ENCODE peak calls at places on chromosomes 6 and 20, in seven cellular contexts. D is GM23338, X is HepG2, E is HCT116, J is endothelial cell of umbilical vein, P is GM12878, Y is K562. U is an unnamed sample.

GRCh38 chr20:53718622-53719021 is 125.0 kb upstream of the ZNF217 start:
- DNase-seq in D (no peak), X (no peak), E (no peak), J (no peak), P (no peak), Y (no peak), U (no peak)

GRCh38 chr6:89357390-89357789 is 4.9 kb upstream of the UBE2J1 start:
- DNase-seq in D (no peak), X (no peak), E (no peak), J (peak), P (peak), Y (no peak), U (no peak)

GRCh38 chr6:146410851-146411595 is 132.6 kb upstream of the RAB32 start:
- DNase-seq in D (no peak), X (no peak), E (no peak), J (no peak), P (no peak), Y (no peak), U (no peak)

GRCh38 chr6:116139917-116140316 is 14.0 kb upstream of the COL10A1 start:
- DNase-seq in D (peak), X (peak), E (peak), J (no peak), P (no peak), Y (no peak), U (no peak)

GRCh38 chr6:170176621-170177382 is 114.1 kb downstream of the DLL1 start:
- DNase-seq in D (no peak), X (no peak), E (no peak), J (no peak), P (no peak), Y (no peak), U (no peak)

GRCh38 chr6:129490551-129491245 is 219.3 kb downstream of the ARHGAP18 start:
- DNase-seq in D (peak), X (peak), E (peak), J (peak), P (peak), Y (peak), U (peak)

GRCh38 chr20:32634041-32634805 is 39.5 kb downstream of the C20orf203 start:
- DNase-seq in D (peak), X (no peak), E (no peak), J (no peak), P (no peak), Y (peak), U (no peak)

GRCh38 chr6:5645275-5645674 is 361.4 kb downstream of the NRN1 start:
- DNase-seq in D (no peak), X (no peak), E (no peak), J (no peak), P (no peak), Y (no peak), U (no peak)

GRCh38 chr6:79377830-79378460 is 143.5 kb upstream of the HMGN3 start:
- DNase-seq in D (peak), X (no peak), E (no peak), J (peak), P (no peak), Y (no peak), U (no peak)

GRCh38 chr6:51613558-51613957 is 473.9 kb downstream of the PKHD1 start:
- DNase-seq in D (no peak), X (no peak), E (no peak), J (no peak), P (no peak), Y (no peak), U (no peak)

GRCh38 chr6:168675375-168675774 is 234.4 kb downstream of the SMOC2 start:
- DNase-seq in D (no peak), X (no peak), E (no peak), J (no peak), P (no peak), Y (no peak), U (no peak)

GRCh38 chr6:143223895-143224294 is 163.2 kb downstream of the AIG1 start:
- DNase-seq in D (no peak), X (peak), E (no peak), J (no peak), P (no peak), Y (no peak), U (no peak)

GRCh38 chr6:97524846-97525245 is 241.8 kb upstream of the MMS22L start:
- DNase-seq in D (peak), X (no peak), E (no peak), J (no peak), P (no peak), Y (no peak), U (peak)

GRCh38 chr6:158596861-158597260 is 37.0 kb downstream of the TMEM181 start:
- DNase-seq in D (no peak), X (no peak), E (no peak), J (no peak), P (no peak), Y (no peak), U (no peak)

GRCh38 chr20:24777746-24778145 is 171.3 kb upstream of the CST7 start:
- DNase-seq in D (no peak), X (no peak), E (no peak), J (no peak), P (no peak), Y (no peak), U (no peak)

GRCh38 chr20:16167423-16167822 is 405.8 kb downstream of the KIF16B start:
- DNase-seq in D (no peak), X (no peak), E (no peak), J (no peak), P (no peak), Y (no peak), U (no peak)

GRCh38 chr6:144320746-144321145 is 35.6 kb downstream of the UTRN start:
- DNase-seq in D (no peak), X (no peak), E (no peak), J (no peak), P (no peak), Y (no peak), U (no peak)

DNA sequence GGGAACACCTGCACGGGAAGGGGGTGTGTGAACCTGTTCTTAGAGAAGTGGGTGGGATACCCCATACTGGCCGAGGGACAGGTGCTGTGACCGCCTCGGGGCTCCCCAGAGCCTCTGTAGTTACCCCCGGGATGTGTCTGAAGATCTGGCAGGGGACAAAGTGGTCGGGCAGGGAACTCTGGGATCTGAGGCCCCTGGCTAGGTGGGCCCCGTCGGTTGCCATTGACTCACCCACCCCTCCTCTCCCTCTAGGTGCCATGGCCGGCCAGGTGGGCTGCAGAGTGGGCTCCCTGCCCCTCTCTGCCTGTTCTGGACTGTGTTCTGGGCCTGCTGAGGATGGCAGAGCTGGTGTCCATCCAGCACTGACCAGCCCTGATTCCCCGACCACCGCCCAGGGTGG is 4.3 kb downstream of the BIRC7 start:
- DNase-seq in D (no peak), X (no peak), E (no peak), J (no peak), P (no peak), Y (no peak), U (no peak)
- H3K4me3 ChIP-seq in D (no peak), X (no peak), E (no peak), J (no peak), P (no peak), Y (no peak), U (no peak)

GRCh38 chr20:62801284-62802010 is 3.2 kb upstream of the OGFR start:
- DNase-seq in D (no peak), X (no peak), E (no peak), J (no peak), P (no peak), Y (no peak), U (no peak)
- TF ChIP-seq POLR2AphosphoS5 in D (no peak), X (no peak), E (peak), J (no peak), P (no peak), Y (no peak), U (no peak)

GRCh38 chr6:10397756-10398438 is 17.0 kb downstream of the TFAP2A start:
- DNase-seq in D (no peak), X (no peak), E (no peak), J (no peak), P (no peak), Y (no peak), U (no peak)

GRCh38 chr6:10395171-10395945 is 19.5 kb downstream of the TFAP2A start:
- DNase-seq in D (no peak), X (no peak), E (no peak), J (no peak), P (no peak), Y (no peak), U (no peak)

GRCh38 chr6:10396775-10397174 is 18.1 kb downstream of the TFAP2A start:
- DNase-seq in D (no peak), X (no peak), E (no peak), J (no peak), P (no peak), Y (no peak), U (no peak)

GRCh38 chr6:10393544-10394225 is 21.2 kb downstream of the TFAP2A start:
- DNase-seq in D (no peak), X (no peak), E (no peak), J (no peak), P (no peak), Y (no peak), U (no peak)

DNA sequence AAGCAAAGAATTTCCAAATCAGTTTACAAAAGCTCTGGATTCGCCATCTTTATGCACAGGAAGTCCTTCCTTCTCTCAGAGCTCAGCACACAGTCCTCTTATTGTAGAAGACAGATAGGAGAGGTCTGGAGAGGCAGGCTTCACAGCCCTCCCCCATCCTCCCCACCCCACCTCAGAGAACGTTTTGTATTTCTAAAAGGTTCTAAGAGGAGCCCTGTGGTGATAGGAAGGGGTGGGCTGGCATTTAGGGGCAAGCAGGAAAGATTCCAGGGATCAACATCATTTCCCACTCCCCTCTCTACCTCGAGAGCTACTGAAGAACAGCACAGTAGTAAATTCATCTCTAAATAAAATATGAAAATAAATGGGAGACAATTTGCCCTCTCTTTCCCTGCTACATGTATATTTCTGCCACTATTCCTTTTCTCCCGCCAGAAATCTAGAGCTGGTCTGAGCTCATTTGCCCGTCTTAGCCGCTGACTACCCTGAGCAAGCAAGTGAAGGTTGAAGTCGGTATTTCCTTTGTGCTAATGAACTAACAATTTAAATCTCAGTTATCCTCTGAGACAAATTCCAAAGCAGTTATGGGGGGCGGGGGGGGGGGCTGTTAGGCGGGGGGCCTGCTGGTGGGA is 18.8 kb downstream of the TFAP2A start:
- DNase-seq in D (peak), X (no peak), E (no peak), J (no peak), P (no peak), Y (no peak), U (no peak)
- TF ChIP-seq EZH2 in D (peak), X (peak), E (no peak), J (no peak), P (no peak), Y (no peak), U (no peak)

GRCh38 chr6:112502348-112503130 is 155.4 kb downstream of the RFPL4B start:
- DNase-seq in D (peak), X (no peak), E (no peak), J (peak), P (no peak), Y (peak), U (no peak)
- H3K4me3 ChIP-seq in D (no peak), X (no peak), E (no peak), J (no peak), P (no peak), Y (no peak), U (peak)

GRCh38 chr6:108294787-108295625 is at the start of gene AFG1L:
- DNase-seq in D (peak), X (peak), E (peak), J (peak), P (peak), Y (peak), U (peak)
- TF ChIP-seq POLR2AphosphoS5 in D (peak), X (peak), E (peak), J (peak), P (peak), Y (peak), U (peak)

GRCh38 chr20:43188234-43188653 is 1.5 kb downstream of the PTPRT start:
- DNase-seq in D (no peak), X (no peak), E (no peak), J (no peak), P (no peak), Y (no peak), U (no peak)

GRCh38 chr20:43185901-43186300 is 3.8 kb downstream of the PTPRT start:
- DNase-seq in D (no peak), X (no peak), E (no peak), J (no peak), P (no peak), Y (no peak), U (no peak)

GRCh38 chr20:43188861-43189613 is 669 bp downstream of the PTPRT start:
- DNase-seq in D (peak), X (no peak), E (no peak), J (no peak), P (no peak), Y (no peak), U (no peak)

GRCh38 chr20:43186312-43186711 is 3.4 kb downstream of the PTPRT start:
- DNase-seq in D (no peak), X (no peak), E (no peak), J (no peak), P (no peak), Y (no peak), U (no peak)

DNA sequence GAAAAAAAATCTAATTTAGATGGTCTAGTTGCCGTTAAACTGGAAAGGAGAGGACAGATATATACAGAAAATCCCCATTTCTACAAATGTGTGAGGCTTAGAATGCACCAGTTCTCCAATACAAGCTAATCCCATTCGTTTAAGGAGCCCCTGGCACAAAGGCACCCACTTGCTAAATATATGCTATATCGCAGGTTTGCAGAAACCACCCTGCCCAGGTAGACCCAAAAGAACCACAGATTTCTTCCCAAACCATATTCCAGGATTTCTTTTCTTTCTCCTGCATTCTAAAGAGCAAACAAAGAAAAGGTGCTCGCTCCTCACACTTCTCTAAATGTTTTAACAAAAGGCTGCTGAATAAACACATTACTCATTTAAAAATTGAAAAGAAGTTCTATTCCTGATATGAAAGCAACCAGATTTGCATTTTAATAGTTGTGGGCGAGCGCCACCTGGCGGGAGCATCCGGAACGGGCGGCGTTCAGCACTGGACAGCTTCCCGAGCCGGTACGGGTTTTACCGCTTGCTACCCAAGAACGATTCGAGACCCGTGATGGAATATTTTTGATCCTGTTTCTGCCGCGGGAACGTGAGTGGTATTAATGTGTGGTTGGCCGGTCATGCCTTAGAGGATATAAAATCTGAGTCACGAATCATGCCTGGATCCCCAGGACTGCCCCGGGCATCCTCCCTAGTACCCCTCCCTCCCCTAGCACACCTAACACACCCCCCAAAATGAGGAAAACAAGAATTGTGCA is 2.1 kb downstream of the PTPRT start:
- DNase-seq in D (peak), X (peak), E (peak), J (peak), P (no peak), Y (peak), U (peak)
- TF ChIP-seq EZH2 in D (no peak), X (peak), E (no peak), J (no peak), P (no peak), Y (no peak), U (no peak)

DNA sequence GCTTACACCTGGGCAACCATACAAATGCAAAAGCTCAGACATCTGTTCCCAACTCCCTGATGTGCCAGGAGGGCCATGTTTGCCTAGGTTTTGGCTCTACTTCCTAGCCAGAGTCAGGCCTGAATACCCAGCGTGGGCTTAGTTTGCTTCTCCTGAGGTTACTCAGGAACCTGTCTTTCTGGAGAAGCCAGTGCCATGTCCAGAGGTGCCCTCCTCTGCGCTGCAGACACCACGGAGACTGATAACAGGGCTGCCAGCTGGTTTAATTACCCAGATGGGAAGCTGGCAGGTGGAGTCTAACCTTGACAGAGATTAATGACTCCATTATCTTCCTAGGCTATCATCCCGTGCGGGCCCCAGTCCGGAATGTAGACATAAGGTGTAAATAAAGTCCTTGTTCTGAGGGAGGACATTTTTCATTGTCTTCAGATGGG is 29.1 kb upstream of the ZNFX1 start:
- DNase-seq in D (no peak), X (peak), E (no peak), J (no peak), P (no peak), Y (no peak), U (no peak)
- H3K4me3 ChIP-seq in D (no peak), X (no peak), E (no peak), J (no peak), P (no peak), Y (no peak), U (no peak)

GRCh38 chr20:57400262-57400701 is 9.1 kb downstream of the RBM38 start:
- DNase-seq in D (no peak), X (no peak), E (no peak), J (no peak), P (no peak), Y (no peak), U (no peak)
- TF ChIP-seq POLR2AphosphoS5 in D (no peak), X (no peak), E (no peak), J (no peak), P (no peak), Y (no peak), U (no peak)

DNA sequence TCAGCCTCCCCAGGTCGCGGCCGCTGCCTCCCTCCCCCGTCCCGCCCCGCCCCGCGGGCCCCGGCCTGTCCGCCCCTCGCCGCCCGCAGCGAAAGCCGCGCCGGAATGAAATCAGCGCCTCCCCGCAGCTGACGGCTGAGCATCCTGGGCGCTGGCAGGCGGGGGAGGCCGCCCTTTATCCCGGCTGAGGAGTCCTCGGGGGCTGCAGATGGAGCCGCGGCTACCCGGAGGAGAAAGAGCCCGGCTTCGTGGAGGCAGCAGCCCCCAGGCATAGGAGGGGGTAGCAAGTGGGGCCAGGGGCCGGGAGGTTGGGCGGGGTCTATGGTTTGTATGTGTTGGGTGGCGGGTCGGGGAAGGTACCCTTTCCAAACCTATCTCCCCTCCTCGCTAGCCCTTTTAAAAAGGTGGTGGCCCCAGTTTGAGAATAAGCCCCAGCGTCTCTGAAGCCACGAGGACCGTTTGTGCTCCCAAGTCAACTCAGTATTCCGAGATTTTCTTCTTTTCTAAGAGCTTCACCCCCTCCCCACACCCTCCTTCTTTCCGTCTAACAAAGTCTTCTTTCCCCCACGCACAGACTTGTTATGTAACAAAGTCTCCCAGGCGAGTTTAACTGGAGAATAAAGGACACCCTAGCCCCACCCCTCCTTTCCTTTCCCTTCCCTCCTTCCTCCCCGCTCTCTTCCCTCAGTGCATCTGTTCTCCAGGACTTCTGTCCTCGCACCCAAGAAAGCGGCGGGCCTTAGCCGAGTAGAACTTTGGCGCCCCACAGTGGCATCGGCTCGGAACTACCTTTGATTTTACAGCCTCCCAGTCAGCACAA is 11.0 kb downstream of the POU3F2 start:
- DNase-seq in D (peak), X (peak), E (peak), J (peak), P (peak), Y (peak), U (peak)
- TF ChIP-seq EZH2 in D (peak), X (peak), E (no peak), J (peak), P (peak), Y (no peak), U (no peak)